ENCODE peak calls at places on chromosomes 11 and 22, in ten cellular contexts. One of them, this sample, is unnamed.

GRCh38 chr22:43971112-43971511 is 15.9 kb downstream of the SAMM50 start:
- DNase-seq in GF-D8: no peak
- DNase-seq in left ventricle myocardium superior: no peak
- DNase-seq in fibroblast of mammary gland: no peak
- DNase-seq in stimulated activated naive CD8-positive, alpha-beta T cell treated with anti-CD3 and anti-CD28 coated beads, Interleukin-15, Interleukin-2, amounts not matched to agents 100 U/mL and 50 U/mL, for 24 hours: no peak
- DNase-seq in SW480: no peak
- DNase-seq in aorta: no peak
- DNase-seq in adipocyte: no peak
- DNase-seq in stimulated activated CD4-positive, alpha-beta T cell treated with anti-CD3 and anti-CD28 coated beads, TNF-alpha, amount 100 ng/mL, for 4 hours: no peak
- DNase-seq in SHP77 treated with DMSO at 0.1 percent for 48 hours: no peak
- DNase-seq in this sample: no peak

GRCh38 chr11:60657880-60658279 is 41.5 kb upstream of the MS4A8 start:
- DNase-seq in GF-D8: no peak
- DNase-seq in left ventricle myocardium superior: no peak
- DNase-seq in fibroblast of mammary gland: no peak
- DNase-seq in stimulated activated naive CD8-positive, alpha-beta T cell treated with anti-CD3 and anti-CD28 coated beads, Interleukin-15, Interleukin-2, amounts not matched to agents 100 U/mL and 50 U/mL, for 24 hours: no peak
- DNase-seq in SW480: peak
- DNase-seq in aorta: no peak
- DNase-seq in adipocyte: no peak
- DNase-seq in stimulated activated CD4-positive, alpha-beta T cell treated with anti-CD3 and anti-CD28 coated beads, TNF-alpha, amount 100 ng/mL, for 4 hours: no peak
- DNase-seq in SHP77 treated with DMSO at 0.1 percent for 48 hours: peak
- DNase-seq in this sample: peak

GRCh38 chr11:359181-359714 is 10.1 kb upstream of the B4GALNT4 start:
- DNase-seq in GF-D8: no peak
- DNase-seq in left ventricle myocardium superior: no peak
- DNase-seq in fibroblast of mammary gland: no peak
- DNase-seq in stimulated activated naive CD8-positive, alpha-beta T cell treated with anti-CD3 and anti-CD28 coated beads, Interleukin-15, Interleukin-2, amounts not matched to agents 100 U/mL and 50 U/mL, for 24 hours: peak
- DNase-seq in SW480: no peak
- DNase-seq in aorta: no peak
- DNase-seq in adipocyte: no peak
- DNase-seq in stimulated activated CD4-positive, alpha-beta T cell treated with anti-CD3 and anti-CD28 coated beads, TNF-alpha, amount 100 ng/mL, for 4 hours: no peak
- DNase-seq in SHP77 treated with DMSO at 0.1 percent for 48 hours: no peak
- DNase-seq in this sample: peak

GRCh38 chr22:47333625-47334024 is 571.2 kb downstream of the TBC1D22A start:
- DNase-seq in GF-D8: no peak
- DNase-seq in left ventricle myocardium superior: no peak
- DNase-seq in fibroblast of mammary gland: peak
- DNase-seq in stimulated activated naive CD8-positive, alpha-beta T cell treated with anti-CD3 and anti-CD28 coated beads, Interleukin-15, Interleukin-2, amounts not matched to agents 100 U/mL and 50 U/mL, for 24 hours: no peak
- DNase-seq in SW480: peak
- DNase-seq in aorta: no peak
- DNase-seq in adipocyte: no peak
- DNase-seq in stimulated activated CD4-positive, alpha-beta T cell treated with anti-CD3 and anti-CD28 coated beads, TNF-alpha, amount 100 ng/mL, for 4 hours: no peak
- DNase-seq in SHP77 treated with DMSO at 0.1 percent for 48 hours: peak
- DNase-seq in this sample: peak

GRCh38 chr11:43376065-43376464 is 17.3 kb downstream of the TTC17 start:
- DNase-seq in GF-D8: no peak
- DNase-seq in left ventricle myocardium superior: no peak
- DNase-seq in fibroblast of mammary gland: no peak
- DNase-seq in stimulated activated naive CD8-positive, alpha-beta T cell treated with anti-CD3 and anti-CD28 coated beads, Interleukin-15, Interleukin-2, amounts not matched to agents 100 U/mL and 50 U/mL, for 24 hours: no peak
- DNase-seq in SW480: no peak
- DNase-seq in aorta: no peak
- DNase-seq in adipocyte: no peak
- DNase-seq in stimulated activated CD4-positive, alpha-beta T cell treated with anti-CD3 and anti-CD28 coated beads, TNF-alpha, amount 100 ng/mL, for 4 hours: no peak
- DNase-seq in SHP77 treated with DMSO at 0.1 percent for 48 hours: no peak
- DNase-seq in this sample: no peak

GRCh38 chr11:64609436-64610047 is 18.5 kb downstream of the SLC22A12 start:
- DNase-seq in GF-D8: peak
- DNase-seq in left ventricle myocardium superior: no peak
- DNase-seq in fibroblast of mammary gland: peak
- DNase-seq in stimulated activated naive CD8-positive, alpha-beta T cell treated with anti-CD3 and anti-CD28 coated beads, Interleukin-15, Interleukin-2, amounts not matched to agents 100 U/mL and 50 U/mL, for 24 hours: no peak
- DNase-seq in SW480: peak
- DNase-seq in aorta: no peak
- DNase-seq in adipocyte: no peak
- DNase-seq in stimulated activated CD4-positive, alpha-beta T cell treated with anti-CD3 and anti-CD28 coated beads, TNF-alpha, amount 100 ng/mL, for 4 hours: no peak
- DNase-seq in SHP77 treated with DMSO at 0.1 percent for 48 hours: no peak
- DNase-seq in this sample: no peak

GRCh38 chr22:43439368-43440102 is 27.7 kb downstream of the MPPED1 start:
- DNase-seq in GF-D8: no peak
- DNase-seq in left ventricle myocardium superior: no peak
- DNase-seq in fibroblast of mammary gland: no peak
- DNase-seq in stimulated activated naive CD8-positive, alpha-beta T cell treated with anti-CD3 and anti-CD28 coated beads, Interleukin-15, Interleukin-2, amounts not matched to agents 100 U/mL and 50 U/mL, for 24 hours: no peak
- DNase-seq in SW480: no peak
- DNase-seq in aorta: no peak
- DNase-seq in adipocyte: no peak
- DNase-seq in stimulated activated CD4-positive, alpha-beta T cell treated with anti-CD3 and anti-CD28 coated beads, TNF-alpha, amount 100 ng/mL, for 4 hours: no peak
- DNase-seq in SHP77 treated with DMSO at 0.1 percent for 48 hours: no peak
- DNase-seq in this sample: no peak

GRCh38 chr11:14266622-14267021 is 92.4 kb downstream of the RRAS2 start:
- DNase-seq in GF-D8: no peak
- DNase-seq in left ventricle myocardium superior: no peak
- DNase-seq in fibroblast of mammary gland: no peak
- DNase-seq in stimulated activated naive CD8-positive, alpha-beta T cell treated with anti-CD3 and anti-CD28 coated beads, Interleukin-15, Interleukin-2, amounts not matched to agents 100 U/mL and 50 U/mL, for 24 hours: no peak
- DNase-seq in SW480: no peak
- DNase-seq in aorta: no peak
- DNase-seq in adipocyte: no peak
- DNase-seq in stimulated activated CD4-positive, alpha-beta T cell treated with anti-CD3 and anti-CD28 coated beads, TNF-alpha, amount 100 ng/mL, for 4 hours: no peak
- DNase-seq in SHP77 treated with DMSO at 0.1 percent for 48 hours: no peak
- DNase-seq in this sample: no peak

GRCh38 chr11:113577356-113578163 is 102.4 kb upstream of the DRD2 start:
- DNase-seq in GF-D8: no peak
- DNase-seq in left ventricle myocardium superior: no peak
- DNase-seq in fibroblast of mammary gland: no peak
- DNase-seq in stimulated activated naive CD8-positive, alpha-beta T cell treated with anti-CD3 and anti-CD28 coated beads, Interleukin-15, Interleukin-2, amounts not matched to agents 100 U/mL and 50 U/mL, for 24 hours: no peak
- DNase-seq in SW480: no peak
- DNase-seq in aorta: no peak
- DNase-seq in adipocyte: no peak
- DNase-seq in stimulated activated CD4-positive, alpha-beta T cell treated with anti-CD3 and anti-CD28 coated beads, TNF-alpha, amount 100 ng/mL, for 4 hours: no peak
- DNase-seq in SHP77 treated with DMSO at 0.1 percent for 48 hours: no peak
- DNase-seq in this sample: peak

GRCh38 chr11:124892750-124893454 is 4.8 kb downstream of the ROBO4 start:
- DNase-seq in GF-D8: no peak
- DNase-seq in left ventricle myocardium superior: no peak
- DNase-seq in fibroblast of mammary gland: no peak
- DNase-seq in stimulated activated naive CD8-positive, alpha-beta T cell treated with anti-CD3 and anti-CD28 coated beads, Interleukin-15, Interleukin-2, amounts not matched to agents 100 U/mL and 50 U/mL, for 24 hours: no peak
- DNase-seq in SW480: no peak
- DNase-seq in aorta: no peak
- DNase-seq in adipocyte: no peak
- DNase-seq in stimulated activated CD4-positive, alpha-beta T cell treated with anti-CD3 and anti-CD28 coated beads, TNF-alpha, amount 100 ng/mL, for 4 hours: no peak
- DNase-seq in SHP77 treated with DMSO at 0.1 percent for 48 hours: no peak
- DNase-seq in this sample: no peak

GRCh38 chr22:50201191-50202129 is 649 bp downstream of the SELENOO start:
- DNase-seq in GF-D8: no peak
- DNase-seq in left ventricle myocardium superior: peak
- DNase-seq in fibroblast of mammary gland: no peak
- DNase-seq in stimulated activated naive CD8-positive, alpha-beta T cell treated with anti-CD3 and anti-CD28 coated beads, Interleukin-15, Interleukin-2, amounts not matched to agents 100 U/mL and 50 U/mL, for 24 hours: no peak
- DNase-seq in SW480: no peak
- DNase-seq in aorta: no peak
- DNase-seq in adipocyte: peak
- DNase-seq in stimulated activated CD4-positive, alpha-beta T cell treated with anti-CD3 and anti-CD28 coated beads, TNF-alpha, amount 100 ng/mL, for 4 hours: no peak
- DNase-seq in SHP77 treated with DMSO at 0.1 percent for 48 hours: no peak
- DNase-seq in this sample: no peak

GRCh38 chr11:69514771-69515170 is 33.3 kb downstream of the LINC01488 start:
- DNase-seq in GF-D8: no peak
- DNase-seq in left ventricle myocardium superior: peak
- DNase-seq in fibroblast of mammary gland: no peak
- DNase-seq in stimulated activated naive CD8-positive, alpha-beta T cell treated with anti-CD3 and anti-CD28 coated beads, Interleukin-15, Interleukin-2, amounts not matched to agents 100 U/mL and 50 U/mL, for 24 hours: no peak
- DNase-seq in SW480: no peak
- DNase-seq in aorta: no peak
- DNase-seq in adipocyte: no peak
- DNase-seq in stimulated activated CD4-positive, alpha-beta T cell treated with anti-CD3 and anti-CD28 coated beads, TNF-alpha, amount 100 ng/mL, for 4 hours: no peak
- DNase-seq in SHP77 treated with DMSO at 0.1 percent for 48 hours: no peak
- DNase-seq in this sample: no peak

GRCh38 chr11:67351275-67352005 is 1.9 kb downstream of the POLD4 start:
- DNase-seq in GF-D8: peak
- DNase-seq in left ventricle myocardium superior: peak
- DNase-seq in fibroblast of mammary gland: peak
- DNase-seq in stimulated activated naive CD8-positive, alpha-beta T cell treated with anti-CD3 and anti-CD28 coated beads, Interleukin-15, Interleukin-2, amounts not matched to agents 100 U/mL and 50 U/mL, for 24 hours: peak
- DNase-seq in SW480: peak
- DNase-seq in aorta: no peak
- DNase-seq in adipocyte: peak
- DNase-seq in stimulated activated CD4-positive, alpha-beta T cell treated with anti-CD3 and anti-CD28 coated beads, TNF-alpha, amount 100 ng/mL, for 4 hours: peak
- DNase-seq in SHP77 treated with DMSO at 0.1 percent for 48 hours: peak
- DNase-seq in this sample: peak

GRCh38 chr22:31692186-31692886 is 30.3 kb upstream of the PISD start:
- DNase-seq in GF-D8: peak
- DNase-seq in left ventricle myocardium superior: no peak
- DNase-seq in fibroblast of mammary gland: peak
- DNase-seq in stimulated activated naive CD8-positive, alpha-beta T cell treated with anti-CD3 and anti-CD28 coated beads, Interleukin-15, Interleukin-2, amounts not matched to agents 100 U/mL and 50 U/mL, for 24 hours: no peak
- DNase-seq in SW480: peak
- DNase-seq in aorta: no peak
- DNase-seq in adipocyte: peak
- DNase-seq in stimulated activated CD4-positive, alpha-beta T cell treated with anti-CD3 and anti-CD28 coated beads, TNF-alpha, amount 100 ng/mL, for 4 hours: no peak
- DNase-seq in SHP77 treated with DMSO at 0.1 percent for 48 hours: no peak
- DNase-seq in this sample: peak

GRCh38 chr11:8381871-8382396 is 118.3 kb upstream of the LMO1 start:
- DNase-seq in GF-D8: no peak
- DNase-seq in left ventricle myocardium superior: no peak
- DNase-seq in fibroblast of mammary gland: no peak
- DNase-seq in stimulated activated naive CD8-positive, alpha-beta T cell treated with anti-CD3 and anti-CD28 coated beads, Interleukin-15, Interleukin-2, amounts not matched to agents 100 U/mL and 50 U/mL, for 24 hours: no peak
- DNase-seq in SW480: no peak
- DNase-seq in aorta: no peak
- DNase-seq in adipocyte: no peak
- DNase-seq in stimulated activated CD4-positive, alpha-beta T cell treated with anti-CD3 and anti-CD28 coated beads, TNF-alpha, amount 100 ng/mL, for 4 hours: no peak
- DNase-seq in SHP77 treated with DMSO at 0.1 percent for 48 hours: no peak
- DNase-seq in this sample: no peak

GRCh38 chr11:32374261-32374711 is 61.1 kb downstream of the WT1 start:
- DNase-seq in GF-D8: peak
- DNase-seq in left ventricle myocardium superior: no peak
- DNase-seq in fibroblast of mammary gland: peak
- DNase-seq in stimulated activated naive CD8-positive, alpha-beta T cell treated with anti-CD3 and anti-CD28 coated beads, Interleukin-15, Interleukin-2, amounts not matched to agents 100 U/mL and 50 U/mL, for 24 hours: peak
- DNase-seq in SW480: peak
- DNase-seq in aorta: no peak
- DNase-seq in adipocyte: peak
- DNase-seq in stimulated activated CD4-positive, alpha-beta T cell treated with anti-CD3 and anti-CD28 coated beads, TNF-alpha, amount 100 ng/mL, for 4 hours: no peak
- DNase-seq in SHP77 treated with DMSO at 0.1 percent for 48 hours: peak
- DNase-seq in this sample: peak

GRCh38 chr22:50459016-50459415 is 15.8 kb downstream of the SBF1 start:
- DNase-seq in GF-D8: no peak
- DNase-seq in left ventricle myocardium superior: no peak
- DNase-seq in fibroblast of mammary gland: no peak
- DNase-seq in stimulated activated naive CD8-positive, alpha-beta T cell treated with anti-CD3 and anti-CD28 coated beads, Interleukin-15, Interleukin-2, amounts not matched to agents 100 U/mL and 50 U/mL, for 24 hours: no peak
- DNase-seq in SW480: no peak
- DNase-seq in aorta: no peak
- DNase-seq in adipocyte: no peak
- DNase-seq in stimulated activated CD4-positive, alpha-beta T cell treated with anti-CD3 and anti-CD28 coated beads, TNF-alpha, amount 100 ng/mL, for 4 hours: no peak
- DNase-seq in SHP77 treated with DMSO at 0.1 percent for 48 hours: no peak
- DNase-seq in this sample: no peak

GRCh38 chr11:122756417-122756816 is 81.9 kb upstream of the CRTAM start:
- DNase-seq in GF-D8: peak
- DNase-seq in left ventricle myocardium superior: peak
- DNase-seq in fibroblast of mammary gland: no peak
- DNase-seq in stimulated activated naive CD8-positive, alpha-beta T cell treated with anti-CD3 and anti-CD28 coated beads, Interleukin-15, Interleukin-2, amounts not matched to agents 100 U/mL and 50 U/mL, for 24 hours: peak
- DNase-seq in SW480: no peak
- DNase-seq in aorta: peak
- DNase-seq in adipocyte: no peak
- DNase-seq in stimulated activated CD4-positive, alpha-beta T cell treated with anti-CD3 and anti-CD28 coated beads, TNF-alpha, amount 100 ng/mL, for 4 hours: no peak
- DNase-seq in SHP77 treated with DMSO at 0.1 percent for 48 hours: no peak
- DNase-seq in this sample: peak

GRCh38 chr11:45110562-45110961 is 35.9 kb upstream of the PRDM11 start:
- DNase-seq in GF-D8: no peak
- DNase-seq in left ventricle myocardium superior: no peak
- DNase-seq in fibroblast of mammary gland: peak
- DNase-seq in stimulated activated naive CD8-positive, alpha-beta T cell treated with anti-CD3 and anti-CD28 coated beads, Interleukin-15, Interleukin-2, amounts not matched to agents 100 U/mL and 50 U/mL, for 24 hours: peak
- DNase-seq in SW480: peak
- DNase-seq in aorta: no peak
- DNase-seq in adipocyte: peak
- DNase-seq in stimulated activated CD4-positive, alpha-beta T cell treated with anti-CD3 and anti-CD28 coated beads, TNF-alpha, amount 100 ng/mL, for 4 hours: no peak
- DNase-seq in SHP77 treated with DMSO at 0.1 percent for 48 hours: peak
- DNase-seq in this sample: peak

GRCh38 chr11:132054822-132055221 is 684.4 kb downstream of the NTM start:
- DNase-seq in GF-D8: no peak
- DNase-seq in left ventricle myocardium superior: no peak
- DNase-seq in fibroblast of mammary gland: peak
- DNase-seq in stimulated activated naive CD8-positive, alpha-beta T cell treated with anti-CD3 and anti-CD28 coated beads, Interleukin-15, Interleukin-2, amounts not matched to agents 100 U/mL and 50 U/mL, for 24 hours: no peak
- DNase-seq in SW480: peak
- DNase-seq in aorta: no peak
- DNase-seq in adipocyte: peak
- DNase-seq in stimulated activated CD4-positive, alpha-beta T cell treated with anti-CD3 and anti-CD28 coated beads, TNF-alpha, amount 100 ng/mL, for 4 hours: no peak
- DNase-seq in SHP77 treated with DMSO at 0.1 percent for 48 hours: no peak
- DNase-seq in this sample: peak

GRCh38 chr22:50309601-50309991 is 2.1 kb upstream of the PLXNB2 start:
- DNase-seq in GF-D8: no peak
- DNase-seq in left ventricle myocardium superior: peak
- DNase-seq in fibroblast of mammary gland: no peak
- DNase-seq in stimulated activated naive CD8-positive, alpha-beta T cell treated with anti-CD3 and anti-CD28 coated beads, Interleukin-15, Interleukin-2, amounts not matched to agents 100 U/mL and 50 U/mL, for 24 hours: no peak
- DNase-seq in SW480: no peak
- DNase-seq in aorta: no peak
- DNase-seq in adipocyte: no peak
- DNase-seq in stimulated activated CD4-positive, alpha-beta T cell treated with anti-CD3 and anti-CD28 coated beads, TNF-alpha, amount 100 ng/mL, for 4 hours: no peak
- DNase-seq in SHP77 treated with DMSO at 0.1 percent for 48 hours: no peak
- DNase-seq in this sample: no peak

GRCh38 chr22:31082606-31083376 is 1.7 kb downstream of the SMTN start:
- DNase-seq in GF-D8: no peak
- DNase-seq in left ventricle myocardium superior: peak
- DNase-seq in fibroblast of mammary gland: peak
- DNase-seq in stimulated activated naive CD8-positive, alpha-beta T cell treated with anti-CD3 and anti-CD28 coated beads, Interleukin-15, Interleukin-2, amounts not matched to agents 100 U/mL and 50 U/mL, for 24 hours: peak
- DNase-seq in SW480: peak
- DNase-seq in aorta: peak
- DNase-seq in adipocyte: peak
- DNase-seq in stimulated activated CD4-positive, alpha-beta T cell treated with anti-CD3 and anti-CD28 coated beads, TNF-alpha, amount 100 ng/mL, for 4 hours: peak
- DNase-seq in SHP77 treated with DMSO at 0.1 percent for 48 hours: no peak
- DNase-seq in this sample: no peak

GRCh38 chr22:23125512-23126103 is 16.2 kb downstream of the RSPH14 start:
- DNase-seq in GF-D8: no peak
- DNase-seq in left ventricle myocardium superior: peak
- DNase-seq in fibroblast of mammary gland: no peak
- DNase-seq in stimulated activated naive CD8-positive, alpha-beta T cell treated with anti-CD3 and anti-CD28 coated beads, Interleukin-15, Interleukin-2, amounts not matched to agents 100 U/mL and 50 U/mL, for 24 hours: no peak
- DNase-seq in SW480: no peak
- DNase-seq in aorta: no peak
- DNase-seq in adipocyte: no peak
- DNase-seq in stimulated activated CD4-positive, alpha-beta T cell treated with anti-CD3 and anti-CD28 coated beads, TNF-alpha, amount 100 ng/mL, for 4 hours: no peak
- DNase-seq in SHP77 treated with DMSO at 0.1 percent for 48 hours: no peak
- DNase-seq in this sample: no peak

GRCh38 chr11:82848829-82849228 is 51.4 kb downstream of the PRCP start:
- DNase-seq in GF-D8: no peak
- DNase-seq in left ventricle myocardium superior: no peak
- DNase-seq in fibroblast of mammary gland: no peak
- DNase-seq in stimulated activated naive CD8-positive, alpha-beta T cell treated with anti-CD3 and anti-CD28 coated beads, Interleukin-15, Interleukin-2, amounts not matched to agents 100 U/mL and 50 U/mL, for 24 hours: no peak
- DNase-seq in SW480: no peak
- DNase-seq in aorta: no peak
- DNase-seq in adipocyte: no peak
- DNase-seq in stimulated activated CD4-positive, alpha-beta T cell treated with anti-CD3 and anti-CD28 coated beads, TNF-alpha, amount 100 ng/mL, for 4 hours: no peak
- DNase-seq in SHP77 treated with DMSO at 0.1 percent for 48 hours: no peak
- DNase-seq in this sample: no peak

GRCh38 chr22:47188337-47189055 is 426.0 kb downstream of the TBC1D22A start:
- DNase-seq in GF-D8: no peak
- DNase-seq in left ventricle myocardium superior: no peak
- DNase-seq in fibroblast of mammary gland: no peak
- DNase-seq in stimulated activated naive CD8-positive, alpha-beta T cell treated with anti-CD3 and anti-CD28 coated beads, Interleukin-15, Interleukin-2, amounts not matched to agents 100 U/mL and 50 U/mL, for 24 hours: no peak
- DNase-seq in SW480: peak
- DNase-seq in aorta: no peak
- DNase-seq in adipocyte: no peak
- DNase-seq in stimulated activated CD4-positive, alpha-beta T cell treated with anti-CD3 and anti-CD28 coated beads, TNF-alpha, amount 100 ng/mL, for 4 hours: no peak
- DNase-seq in SHP77 treated with DMSO at 0.1 percent for 48 hours: peak
- DNase-seq in this sample: no peak

GRCh38 chr11:57249384-57250319 is 12.6 kb upstream of the APLNR start:
- DNase-seq in GF-D8: no peak
- DNase-seq in left ventricle myocardium superior: peak
- DNase-seq in fibroblast of mammary gland: peak
- DNase-seq in stimulated activated naive CD8-positive, alpha-beta T cell treated with anti-CD3 and anti-CD28 coated beads, Interleukin-15, Interleukin-2, amounts not matched to agents 100 U/mL and 50 U/mL, for 24 hours: peak
- DNase-seq in SW480: peak
- DNase-seq in aorta: peak
- DNase-seq in adipocyte: peak
- DNase-seq in stimulated activated CD4-positive, alpha-beta T cell treated with anti-CD3 and anti-CD28 coated beads, TNF-alpha, amount 100 ng/mL, for 4 hours: no peak
- DNase-seq in SHP77 treated with DMSO at 0.1 percent for 48 hours: no peak
- DNase-seq in this sample: peak

GRCh38 chr11:124402326-124402922 is 3.6 kb upstream of the OR8B3 start:
- DNase-seq in GF-D8: peak
- DNase-seq in left ventricle myocardium superior: peak
- DNase-seq in fibroblast of mammary gland: peak
- DNase-seq in stimulated activated naive CD8-positive, alpha-beta T cell treated with anti-CD3 and anti-CD28 coated beads, Interleukin-15, Interleukin-2, amounts not matched to agents 100 U/mL and 50 U/mL, for 24 hours: peak
- DNase-seq in SW480: peak
- DNase-seq in aorta: peak
- DNase-seq in adipocyte: peak
- DNase-seq in stimulated activated CD4-positive, alpha-beta T cell treated with anti-CD3 and anti-CD28 coated beads, TNF-alpha, amount 100 ng/mL, for 4 hours: no peak
- DNase-seq in SHP77 treated with DMSO at 0.1 percent for 48 hours: no peak
- DNase-seq in this sample: peak

GRCh38 chr11:27429740-27430451 is 42.7 kb downstream of the LGR4 start:
- DNase-seq in GF-D8: no peak
- DNase-seq in left ventricle myocardium superior: no peak
- DNase-seq in fibroblast of mammary gland: no peak
- DNase-seq in stimulated activated naive CD8-positive, alpha-beta T cell treated with anti-CD3 and anti-CD28 coated beads, Interleukin-15, Interleukin-2, amounts not matched to agents 100 U/mL and 50 U/mL, for 24 hours: no peak
- DNase-seq in SW480: no peak
- DNase-seq in aorta: no peak
- DNase-seq in adipocyte: peak
- DNase-seq in stimulated activated CD4-positive, alpha-beta T cell treated with anti-CD3 and anti-CD28 coated beads, TNF-alpha, amount 100 ng/mL, for 4 hours: no peak
- DNase-seq in SHP77 treated with DMSO at 0.1 percent for 48 hours: no peak
- DNase-seq in this sample: peak